ENCODE peak calls at places on chromosomes 6 and 20, in five cellular contexts. K is lower lobe of right lung, O is PC-9, U is transverse colon, G is HepG2. E is an unnamed sample.

GRCh38 chr20:62804021-62804631 is 509 bp upstream of the OGFR start:
- DNase-seq in K (no peak), O (no peak), U (no peak), G (peak; percentile 67), E (no peak)

GRCh38 chr6:161684721-161685120 is 410.9 kb upstream of the AGPAT4 start:
- DNase-seq in K (no peak), O (no peak), U (no peak), G (no peak), E (no peak)

GRCh38 chr6:25156123-25156522 is 123.1 kb upstream of the CARMIL1 start:
- DNase-seq in K (no peak), O (no peak), U (no peak), G (no peak), E (no peak)

GRCh38 chr6:129209355-129209754 is 326.4 kb downstream of the LAMA2 start:
- DNase-seq in K (no peak), O (no peak), U (no peak), G (no peak), E (no peak)

GRCh38 chr6:90820436-90820835 is 233.6 kb upstream of the MAP3K7 start:
- DNase-seq in K (no peak), O (no peak), U (no peak), G (no peak), E (no peak)

GRCh38 chr20:36051318-36052116 is 83.1 kb downstream of the CNBD2 start:
- DNase-seq in K (no peak), O (no peak), U (no peak), G (no peak), E (no peak)

GRCh38 chr6:43278524-43279078 is 19.5 kb upstream of the SLC22A7 start:
- DNase-seq in K (no peak), O (no peak), U (peak; percentile 71), G (peak; percentile 81), E (no peak)

GRCh38 chr6:164322533-164322932 is 908.0 kb downstream of the QKI start:
- DNase-seq in K (no peak), O (no peak), U (no peak), G (no peak), E (no peak)

GRCh38 chr6:73782911-73783310 is 86.9 kb downstream of the CD109 start:
- DNase-seq in K (no peak), O (no peak), U (no peak), G (no peak), E (no peak)

GRCh38 chr6:17472653-17473183 is 79.3 kb downstream of the CAP2 start:
- DNase-seq in K (no peak), O (no peak), U (no peak), G (no peak), E (no peak)

GRCh38 chr6:149990672-149991402 is 27.1 kb downstream of the ULBP1 start:
- DNase-seq in K (no peak), O (no peak), U (no peak), G (no peak), E (no peak)

GRCh38 chr6:158285321-158285960 is 26.8 kb upstream of the TULP4 start:
- DNase-seq in K (no peak), O (no peak), U (no peak), G (no peak), E (no peak)

DNA sequence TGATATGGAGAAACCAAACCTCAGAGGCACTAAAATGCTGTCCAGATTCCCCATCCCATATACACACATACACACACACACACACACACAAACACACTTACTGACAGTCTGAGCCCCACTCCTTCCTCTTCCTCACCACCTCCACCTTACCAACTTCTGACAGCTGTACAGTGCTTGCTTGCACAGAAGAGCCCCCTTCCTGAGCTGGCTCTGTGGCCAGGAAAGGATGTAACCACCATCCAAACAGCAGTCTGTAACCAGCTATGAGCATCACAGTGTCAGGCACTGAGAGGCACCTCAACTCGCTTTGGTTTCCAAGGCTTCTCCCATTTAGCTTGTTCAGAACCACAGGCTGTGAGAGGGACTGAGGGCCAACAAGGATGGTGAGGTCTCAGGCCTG is 5.9 kb upstream of the C6orf136 start:
- DNase-seq in K (no peak), O (no peak), U (no peak), G (no peak), E (no peak)
- TF ChIP-seq CTCF in K (no peak), O (no peak), U (no peak), G (no peak), E (no peak)

GRCh38 chr20:44494681-44495080 is 19.0 kb downstream of the TTPAL start:
- DNase-seq in K (no peak), O (no peak), U (no peak), G (no peak), E (no peak)
- H3K4me1 ChIP-seq in K (no peaks in the 10 kb centered on the region), O (peaks cover 42% of the 10 kb centered on the region), U (peaks cover 5% of the 10 kb centered on the region), G (no peaks in the 10 kb centered on the region), E (peaks cover 8% of the 10 kb centered on the region)

DNA sequence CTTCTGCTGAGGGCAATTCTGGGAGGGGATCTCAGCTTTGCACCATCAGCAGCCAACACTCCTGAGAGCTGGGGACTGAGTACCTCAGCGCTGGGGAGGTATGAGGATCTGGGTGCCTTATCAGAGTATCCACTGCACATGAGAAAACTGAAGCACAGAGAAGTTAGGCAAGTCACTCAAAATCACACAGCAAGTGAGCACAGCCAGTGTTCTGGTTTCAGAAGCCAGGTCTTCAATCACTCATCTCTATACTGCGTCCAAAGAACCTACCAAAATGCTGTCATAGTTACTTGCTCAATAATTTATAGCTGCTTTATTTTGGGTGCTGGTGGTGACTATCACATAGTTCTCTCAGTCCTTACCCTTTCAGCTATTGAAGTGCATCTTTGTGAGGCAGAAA is 5.0 kb downstream of the ADTRP start:
- DNase-seq in K (no peak), O (no peak), U (no peak), G (no peak), E (no peak)
- H3K27ac ChIP-seq in K (no peak overlapping the region), O (peak overlapping the region; percentile 98), U (no peak overlapping the region), G (no peak overlapping the region), E (no peak overlapping the region)

DNA sequence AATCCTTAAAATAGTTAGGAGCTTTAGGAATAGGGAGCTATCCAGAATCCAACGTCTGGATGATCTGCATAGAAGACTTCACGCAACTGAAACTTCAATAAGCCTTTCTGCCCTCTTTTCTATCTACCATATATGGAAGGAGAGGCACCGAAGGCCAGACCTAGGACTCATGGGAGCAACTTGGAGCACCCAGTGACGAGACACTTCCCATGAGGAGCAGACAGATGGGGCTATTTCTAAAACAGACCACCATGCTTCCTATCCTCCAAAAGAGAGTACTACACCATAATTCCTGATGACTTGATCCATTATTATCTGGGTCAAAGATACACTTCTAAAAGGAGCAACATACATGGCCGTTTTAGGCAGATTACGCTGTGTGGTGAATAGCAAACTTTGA is 6.0 kb downstream of the RPP40 start:
- DNase-seq in K (no peak), O (no peak), U (no peak), G (no peak), E (no peak)
- TF ChIP-seq CTCF in K (no peak), O (no peak), U (no peak), G (no peak), E (no peak)

GRCh38 chr6:168540713-168541291 is 99.8 kb downstream of the SMOC2 start:
- DNase-seq in K (no peak), O (no peak), U (no peak), G (no peak), E (no peak)
- H3K4me1 ChIP-seq in K (no peaks in the 10 kb centered on the region), O (no peaks in the 10 kb centered on the region), U (no peaks in the 10 kb centered on the region), G (no peaks in the 10 kb centered on the region), E (peaks cover 53% of the 10 kb centered on the region)

E was measured in left ventricle myocardium inferior.